ENCODE peak calls at places on chromosomes 7 and 10, in eight cellular contexts. F is mucosa of descending colon, N is PC-9, J is lung, Z is cardiac muscle cell, H is neural crest cell, T is endothelial cell, U is psoas muscle. I is an unnamed sample.
A peak's percentile ranks its signal among the peaks of the same experiment; 100 is the strongest.

GRCh38 chr10:124612611-124613498 is 131.3 kb downstream of the FAM53B start:
- DNase-seq in H (no peak), F (peak; percentile 76), N (peak; percentile 84), T (no peak), J (no peak), Z (peak; percentile 58), U (peak; percentile 47), I (no peak)

GRCh38 chr7:4147931-4148620 is 534.0 kb upstream of the FOXK1 start:
- DNase-seq in J (no peak), H (no peak), F (no peak), Z (no peak), T (no peak), U (no peak), N (no peak), I (no peak)

GRCh38 chr10:112382539-112383235 is 8.8 kb downstream of the ACSL5 start:
- DNase-seq in Z (no peak), T (no peak), F (no peak), N (no peak), U (no peak), H (no peak), J (no peak), I (no peak)

GRCh38 chr7:114784756-114785155 is 137.1 kb upstream of the MDFIC start:
- DNase-seq in Z (no peak), U (no peak), F (no peak), H (no peak), N (no peak), J (no peak), T (no peak), I (no peak)

GRCh38 chr10:117004627-117005453 is at the start of gene SHTN1:
- DNase-seq in T (peak; percentile 50), Z (peak; percentile 64), N (peak; percentile 70), U (peak; percentile 60), J (peak; percentile 88), H (peak; percentile 30), F (peak; percentile 92), I (no peak)

GRCh38 chr10:85105614-85106013 is 777.2 kb downstream of the CCSER2 start:
- DNase-seq in H (peak; percentile 6), Z (peak; percentile 25), F (no peak), T (peak; percentile 10), U (no peak), J (no peak), N (no peak), I (no peak)

GRCh38 chr7:55179897-55180682 is 161.3 kb downstream of the EGFR start:
- DNase-seq in N (no peak), J (no peak), F (no peak), T (no peak), H (no peak), U (no peak), Z (no peak), I (no peak)

GRCh38 chr10:124026337-124026939 is 67.0 kb downstream of the CHST15 start:
- DNase-seq in H (no peak), T (no peak), Z (no peak), U (no peak), F (no peak), J (no peak), N (no peak), I (peak; percentile 67)

GRCh38 chr7:90246184-90246583 is 1.2 kb downstream of the CFAP69 start:
- DNase-seq in T (peak; percentile 10), U (no peak), H (no peak), Z (peak; percentile 20), N (no peak), F (no peak), J (no peak), I (no peak)

GRCh38 chr7:107999814-108000560 is 3.0 kb downstream of the LAMB1 start:
- DNase-seq in J (no peak), N (no peak), H (no peak), F (no peak), U (no peak), Z (no peak), T (no peak), I (no peak)

GRCh38 chr7:107998660-107999480 is 4.1 kb downstream of the LAMB1 start:
- DNase-seq in F (no peak), H (no peak), Z (no peak), N (peak; percentile 53), J (no peak), T (no peak), U (no peak), I (no peak)

GRCh38 chr7:108002726-108003590 is at the start of gene LAMB1:
- DNase-seq in U (peak; percentile 81), Z (peak; percentile 67), N (peak; percentile 59), F (peak; percentile 85), J (peak; percentile 51), H (peak; percentile 69), T (peak; percentile 78), I (no peak)

GRCh38 chr7:108001759-108002725 is 919 bp downstream of the LAMB1 start:
- DNase-seq in J (no peak), H (peak; percentile 12), F (peak; percentile 58), Z (peak; percentile 22), T (peak; percentile 25), U (peak; percentile 47), N (no peak), I (no peak)

DNA sequence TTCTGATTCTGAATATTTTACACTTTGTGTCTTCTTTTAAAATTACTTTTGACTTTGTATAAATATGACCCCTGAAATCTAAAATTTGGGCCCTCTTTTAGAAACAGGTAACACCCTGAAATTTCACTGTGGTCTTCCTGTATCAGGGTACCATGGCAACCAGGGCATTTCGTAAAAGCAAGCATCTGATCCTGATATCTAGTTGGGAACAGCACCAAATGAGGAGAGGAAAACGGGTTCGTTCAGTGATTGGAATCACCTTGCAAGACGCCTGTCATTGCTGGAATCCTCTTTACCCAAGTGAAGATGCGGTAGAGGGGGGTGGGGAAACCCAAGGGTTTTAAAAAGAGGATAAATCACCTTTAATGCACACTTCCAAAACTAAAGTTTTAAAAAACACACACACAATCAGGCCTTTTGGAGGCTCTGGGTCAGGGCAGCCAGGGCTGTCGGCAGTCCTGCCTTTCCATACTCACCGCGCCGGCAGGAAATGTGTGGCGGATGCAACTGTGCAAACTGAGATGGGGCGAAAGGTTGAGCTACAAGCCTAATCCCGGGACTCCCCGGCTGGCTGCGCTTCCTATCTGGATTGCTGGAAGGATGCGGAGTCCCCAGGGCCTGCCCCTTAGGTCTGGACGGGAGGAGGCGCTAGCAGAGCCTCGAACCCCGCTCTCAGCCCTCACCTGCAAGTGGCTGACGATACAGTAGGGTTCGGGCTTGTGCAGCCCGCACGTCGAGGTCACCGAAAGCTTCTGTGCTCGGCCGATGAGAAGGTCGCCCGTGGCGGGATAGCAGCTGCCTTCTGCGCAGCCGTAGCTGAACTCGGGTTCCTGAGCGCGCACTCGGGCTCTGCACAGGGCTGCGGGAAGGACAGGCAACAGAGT is 1.8 kb downstream of the LAMB1 start:
- DNase-seq in U (peak; percentile 48), F (peak; percentile 80), T (peak; percentile 83), J (no peak), H (peak; percentile 22), N (no peak), Z (peak; percentile 30), I (no peak)
- TF ChIP-seq CTCF in U (no peak), F (no peak), T (no peak), J (no peak), H (no peak), N (no peak), Z (peak; percentile 30), I (peak; percentile 64)

GRCh38 chr10:55627526-55628170 is 733.4 kb downstream of the ZWINT start:
- DNase-seq in T (peak; percentile 34), J (no peak), Z (peak; percentile 49), N (no peak), H (peak; percentile 16), U (no peak), F (no peak), I (no peak)

GRCh38 chr10:55630491-55631056 is 730.5 kb downstream of the ZWINT start:
- DNase-seq in U (no peak), Z (peak; percentile 58), F (no peak), T (peak; percentile 47), J (no peak), H (peak; percentile 14), N (no peak), I (no peak)

GRCh38 chr10:55629792-55630490 is 731.1 kb downstream of the ZWINT start:
- DNase-seq in U (peak; percentile 18), J (no peak), N (no peak), T (peak; percentile 66), F (no peak), H (peak; percentile 56), Z (peak; percentile 80), I (no peak)

GRCh38 chr10:55631071-55631654 is 729.9 kb downstream of the ZWINT start:
- DNase-seq in U (peak; percentile 43), Z (peak; percentile 90), F (peak; percentile 38), N (peak; percentile 35), J (peak; percentile 44), T (peak; percentile 88), H (peak; percentile 87), I (no peak)

DNA sequence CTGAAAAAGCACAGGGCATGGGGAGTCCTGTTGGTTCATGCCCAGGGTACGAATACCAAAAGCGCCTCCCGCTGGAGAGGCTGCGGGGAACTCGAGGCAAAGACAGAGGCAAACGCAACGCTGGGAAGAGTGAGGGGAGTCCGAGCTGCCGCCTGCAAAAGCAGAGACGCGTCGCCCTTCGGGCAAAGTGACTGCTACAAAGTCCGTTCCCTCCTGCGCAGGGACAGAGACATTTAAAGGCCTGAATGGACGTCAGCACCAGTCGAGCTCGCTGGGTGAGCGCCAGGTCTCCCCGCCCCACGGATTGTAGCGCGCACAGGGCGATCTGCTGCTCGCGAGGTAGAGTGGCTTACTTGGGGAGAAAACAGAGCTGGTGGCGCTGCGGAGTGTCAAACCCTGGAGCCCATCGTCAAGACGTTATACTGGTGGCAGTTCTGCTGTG is 732.8 kb downstream of the ZWINT start:
- DNase-seq in F (peak; percentile 37), H (peak; percentile 34), T (peak; percentile 50), Z (peak; percentile 59), U (peak; percentile 21), N (no peak), J (no peak), I (no peak)
- TF ChIP-seq CTCF in F (no peak), H (no peak), T (no peak), Z (no peak), U (no peak), N (no peak), J (no peak), I (no peak)

GRCh38 chr10:49057481-49057880 is 57.8 kb downstream of the VSTM4 start:
- DNase-seq in H (no peak), N (no peak), Z (no peak), F (no peak), U (no peak), T (no peak), J (peak; percentile 23), I (no peak)

GRCh38 chr10:49054753-49055152 is 60.6 kb downstream of the VSTM4 start:
- DNase-seq in Z (no peak), J (peak; percentile 20), N (no peak), F (no peak), U (no peak), H (no peak), T (no peak), I (no peak)

GRCh38 chr10:49055231-49055850 is 60.0 kb downstream of the VSTM4 start:
- DNase-seq in Z (no peak), F (no peak), J (no peak), H (no peak), T (no peak), U (no peak), N (no peak), I (no peak)

GRCh38 chr10:49053998-49054692 is 61.2 kb downstream of the VSTM4 start:
- DNase-seq in T (no peak), H (no peak), U (no peak), N (no peak), Z (no peak), F (no peak), J (no peak), I (no peak)

GRCh38 chr10:49056356-49056755 is 59.0 kb downstream of the VSTM4 start:
- DNase-seq in U (no peak), H (no peak), Z (no peak), T (no peak), N (no peak), J (peak; percentile 28), F (no peak), I (no peak)
- TF ChIP-seq CTCF in U (no peak), H (no peak), Z (no peak), T (no peak), N (no peak), J (no peak), F (no peak), I (no peak)

GRCh38 chr7:93432130-93432529 is 142.4 kb downstream of the CALCR start:
- DNase-seq in Z (no peak), U (no peak), J (no peak), T (no peak), H (no peak), N (no peak), F (no peak), I (no peak)
- TF ChIP-seq CTCF in Z (no peak), U (no peak), J (no peak), T (no peak), H (no peak), N (no peak), F (no peak), I (no peak)